ENCODE peak calls at places on chromosomes 1 and 21, in six cellular contexts. Q is spleen, D is GM23248, G is fibroblast of mammary gland, C is mesendoderm, U is OCI-LY7. O is an unnamed sample.

GRCh38 chr1:56146449-56146848 is 432.9 kb downstream of the PLPP3 start:
- DNase-seq in Q (no peak), D (peak; percentile 66), G (peak; percentile 94), C (no peak), U (no peak), O (peak; percentile 82)

GRCh38 chr1:6165441-6165985 is 14.6 kb downstream of the CHD5 start:
- DNase-seq in Q (no peak), D (no peak), G (no peak), C (no peak), U (no peak), O (no peak)

GRCh38 chr1:212721388-212722247 is 22.0 kb upstream of the BATF3 start:
- DNase-seq in Q (no peak), D (peak; percentile 92), G (peak; percentile 83), C (peak; percentile 11), U (no peak), O (peak; percentile 66)

GRCh38 chr1:167291539-167292195 is 71.0 kb downstream of the POU2F1 start:
- DNase-seq in Q (no peak), D (no peak), G (no peak), C (no peak), U (no peak), O (no peak)

GRCh38 chr1:6035719-6036118 is 10.0 kb upstream of the KCNAB2 start:
- DNase-seq in Q (no peak), D (no peak), G (no peak), C (no peak), U (no peak), O (no peak)

GRCh38 chr1:4636644-4637380 is 17.6 kb upstream of the AJAP1 start:
- DNase-seq in Q (peak; percentile 51), D (no peak), G (no peak), C (no peak), U (no peak), O (no peak)

GRCh38 chr1:12387641-12388040 is 157.8 kb downstream of the VPS13D start:
- DNase-seq in Q (no peak), D (no peak), G (peak; percentile 27), C (peak; percentile 31), U (no peak), O (peak; percentile 36)

GRCh38 chr21:21165063-21165645 is 166.9 kb downstream of the NCAM2 start:
- DNase-seq in Q (no peak), D (peak; percentile 94), G (peak; percentile 94), C (peak; percentile 6), U (no peak), O (peak; percentile 86)

GRCh38 chr21:28776251-28776650 is 216.4 kb downstream of the LTN1 start:
- DNase-seq in Q (no peak), D (peak; percentile 93), G (peak; percentile 96), C (no peak), U (no peak), O (peak; percentile 59)

GRCh38 chr1:205805082-205805711 is 7.8 kb downstream of the SLC41A1 start:
- DNase-seq in Q (no peak), D (peak; percentile 39), G (no peak), C (no peak), U (no peak), O (peak; percentile 12)

GRCh38 chr21:14554948-14555347 is 8.8 kb upstream of the SAMSN1 start:
- DNase-seq in Q (no peak), D (peak; percentile 6), G (peak; percentile 34), C (peak; percentile 1), U (no peak), O (peak; percentile 64)

GRCh38 chr21:14551741-14552140 is 5.6 kb upstream of the SAMSN1 start:
- DNase-seq in Q (no peak), D (no peak), G (no peak), C (no peak), U (no peak), O (no peak)

GRCh38 chr21:14550200-14550599 is 4.1 kb upstream of the SAMSN1 start:
- DNase-seq in Q (no peak), D (no peak), G (no peak), C (peak; percentile 13), U (no peak), O (peak; percentile 18)

GRCh38 chr21:14557413-14557812 is 11.3 kb upstream of the SAMSN1 start:
- DNase-seq in Q (no peak), D (no peak), G (no peak), C (no peak), U (no peak), O (no peak)

GRCh38 chr21:14553422-14553821 is 7.3 kb upstream of the SAMSN1 start:
- DNase-seq in Q (no peak), D (no peak), G (no peak), C (no peak), U (no peak), O (no peak)
- H3K4me3 ChIP-seq in Q (no peak overlapping the region), D (no peak overlapping the region), G (no peak overlapping the region), C (no peak overlapping the region), U (no peak overlapping the region), O (no peak overlapping the region)

GRCh38 chr1:40395211-40396175 is 22.0 kb downstream of the SMAP2 start:
- DNase-seq in Q (no peak), D (no peak), G (no peak), C (peak; percentile 74), U (no peak), O (no peak)
- H3K4me3 ChIP-seq in Q (no peak overlapping the region), D (no peak overlapping the region), G (no peak overlapping the region), C (no peak overlapping the region), U (no peak overlapping the region), O (no peak overlapping the region)

GRCh38 chr21:45983981-45984551 is 2.5 kb downstream of the COL6A1 start:
- DNase-seq in Q (peak; percentile 75), D (peak; percentile 83), G (peak; percentile 64), C (no peak), U (no peak), O (no peak)
- H3K4me3 ChIP-seq in Q (no peak overlapping the region), D (peak overlapping the region; percentile 90), G (peak overlapping the region; percentile 80), C (no peak overlapping the region), U (no peak overlapping the region), O (peak overlapping the region; percentile 97)

GRCh38 chr1:37998913-37999433 is 6.3 kb downstream of the FHL3 start:
- DNase-seq in Q (no peak), D (no peak), G (no peak), C (no peak), U (no peak), O (no peak)
- H3K4me3 ChIP-seq in Q (no peak overlapping the region), D (peak overlapping the region; percentile 57), G (no peak overlapping the region), C (no peak overlapping the region), U (no peak overlapping the region), O (peak overlapping the region; percentile 19)

DNA sequence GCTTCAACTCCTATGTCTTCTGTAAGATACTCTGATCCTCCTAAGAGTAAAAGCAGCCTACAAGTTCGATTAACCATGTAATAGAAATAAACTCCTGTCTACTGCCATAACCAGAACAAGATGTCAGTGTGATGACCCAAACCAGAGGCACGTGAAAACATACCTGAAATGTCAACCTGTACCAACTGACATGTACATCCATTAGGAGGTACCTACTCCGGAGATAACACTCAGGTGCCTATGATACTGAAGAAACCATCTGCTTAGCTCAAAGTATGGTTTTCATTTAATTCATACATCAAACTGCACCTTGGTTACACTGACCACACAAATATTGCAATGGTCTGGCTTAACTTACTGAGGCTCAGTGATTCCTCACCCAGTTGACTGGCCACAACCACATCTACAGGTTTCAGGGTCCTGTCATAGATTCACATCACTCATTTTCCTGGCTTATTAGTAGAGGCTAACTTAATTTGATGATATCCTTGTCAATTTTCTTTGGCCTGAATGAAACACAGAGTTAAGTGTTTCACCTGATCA is 4.4 kb downstream of the ITPKB start:
- DNase-seq in Q (no peak), D (no peak), G (no peak), C (no peak), U (no peak), O (no peak)
- H3K4me3 ChIP-seq in Q (peak overlapping the region; percentile 97), D (no peak overlapping the region), G (no peak overlapping the region), C (no peak overlapping the region), U (peak overlapping the region; percentile 83), O (no peak overlapping the region)

DNA sequence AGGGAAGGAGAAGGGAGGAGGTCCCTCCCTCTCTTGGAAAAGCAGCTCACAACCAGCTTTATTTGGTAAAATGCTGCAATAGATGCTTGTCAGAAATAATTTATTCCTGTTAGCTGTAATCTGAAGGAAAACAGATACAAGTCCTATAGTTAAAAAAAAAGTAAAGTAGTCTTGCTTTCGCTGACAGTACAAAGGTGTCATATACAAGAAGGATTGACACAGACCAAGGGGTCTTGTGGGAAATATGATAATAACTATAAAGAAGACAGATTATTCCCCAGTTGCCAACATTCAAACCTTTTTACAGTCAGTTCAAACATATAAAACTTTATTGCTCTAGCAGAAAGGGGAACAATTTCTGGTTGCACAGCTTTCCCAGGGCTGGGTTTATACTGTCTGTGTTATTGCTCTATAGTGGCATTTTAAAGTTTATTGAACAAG is 145.0 kb downstream of the PBX1 start:
- DNase-seq in Q (no peak), D (no peak), G (no peak), C (no peak), U (no peak), O (no peak)
- H3K4me3 ChIP-seq in Q (no peak overlapping the region), D (no peak overlapping the region), G (no peak overlapping the region), C (no peak overlapping the region), U (no peak overlapping the region), O (no peak overlapping the region)

DNA sequence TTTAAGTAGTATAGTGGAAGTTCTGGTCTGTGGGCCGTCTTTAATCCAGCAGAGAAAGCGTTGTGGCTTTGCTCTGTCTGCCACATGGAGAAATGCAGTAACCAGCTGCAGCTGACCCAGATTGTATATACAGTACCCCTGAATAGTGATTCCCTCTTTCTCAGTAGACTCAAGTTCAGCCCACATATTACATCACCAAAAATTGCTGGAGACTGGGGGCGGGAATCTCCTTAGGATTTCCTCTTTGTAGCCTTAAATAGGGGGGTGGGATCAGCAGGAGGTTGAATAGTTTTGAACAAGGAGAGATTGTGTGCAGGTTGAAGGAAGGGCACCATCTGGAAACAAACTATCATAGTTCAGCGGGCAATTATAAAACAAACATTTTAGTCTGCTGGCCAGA is at the start of gene ANGPTL1:
- DNase-seq in Q (no peak), D (peak; percentile 61), G (peak; percentile 45), C (peak; percentile 40), U (no peak), O (peak; percentile 26)
- H3K4me3 ChIP-seq in Q (peak within 1 kb of the TSS; percentile 12), D (peak within 1 kb of the TSS; percentile 14), G (no peak within 1 kb of the TSS), C (no peak within 1 kb of the TSS), U (no peak within 1 kb of the TSS), O (no peak within 1 kb of the TSS)

GRCh38 chr1:27789511-27790154 is 16.6 kb downstream of the STX12 start:
- DNase-seq in Q (no peak), D (peak; percentile 62), G (peak; percentile 67), C (no peak), U (no peak), O (peak; percentile 77)

GRCh38 chr1:27785763-27786162 is 12.7 kb downstream of the STX12 start:
- DNase-seq in Q (no peak), D (peak; percentile 72), G (no peak), C (peak; percentile 71), U (no peak), O (peak; percentile 23)

GRCh38 chr1:27784664-27785063 is 11.6 kb downstream of the STX12 start:
- DNase-seq in Q (no peak), D (no peak), G (no peak), C (no peak), U (no peak), O (no peak)

GRCh38 chr1:27782950-27783349 is 9.9 kb downstream of the STX12 start:
- DNase-seq in Q (no peak), D (no peak), G (no peak), C (no peak), U (no peak), O (no peak)

DNA sequence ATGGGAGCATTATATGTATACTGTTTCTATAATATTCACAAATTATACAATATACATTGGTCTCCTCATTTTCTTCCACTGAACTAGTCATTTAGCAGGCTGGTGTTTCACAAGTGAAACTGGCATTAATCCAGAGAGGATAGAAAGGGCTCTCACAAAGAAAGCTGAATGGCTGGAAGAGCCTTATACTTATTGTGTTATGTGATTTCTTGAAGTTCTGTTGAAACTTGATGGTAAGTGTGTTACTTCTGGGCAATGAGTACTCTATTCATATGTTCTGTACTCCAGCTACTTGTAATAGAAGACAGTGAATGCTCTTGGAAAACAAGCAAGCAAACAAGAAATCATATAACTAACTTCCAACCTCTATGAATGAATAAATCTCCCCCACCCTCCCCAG is 14.9 kb downstream of the STX12 start:
- DNase-seq in Q (no peak), D (peak; percentile 86), G (peak; percentile 64), C (no peak), U (no peak), O (peak; percentile 84)
- H3K4me3 ChIP-seq in Q (no peak overlapping the region), D (no peak overlapping the region), G (no peak overlapping the region), C (no peak overlapping the region), U (no peak overlapping the region), O (no peak overlapping the region)

O was measured in cardiac fibroblast.